ENCODE peak calls at places on chromosomes 5 and 9, in eight cellular contexts. One of them, this sample, is unnamed. For H3K4me1 and H3K27me3, the result is how much of the 10 kb centered on the place peaks cover.

GRCh38 chr5:73451218-73452130 is 2.9 kb upstream of the FOXD1 start:
- DNase-seq in lower lobe of right lung: peak
- DNase-seq in neuronal stem cell: no peak
- DNase-seq in SK-N-SH: peak
- DNase-seq in ovary: no peak
- DNase-seq in stomach: peak
- DNase-seq in heart right ventricle: peak
- DNase-seq in CD4-positive, alpha-beta memory T cell: peak
- DNase-seq in this sample: peak

GRCh38 chr9:77877976-77878375 is 153.6 kb downstream of the GNAQ start:
- DNase-seq in heart right ventricle: no peak
- DNase-seq in neuronal stem cell: no peak
- DNase-seq in ovary: no peak
- DNase-seq in stomach: no peak
- DNase-seq in lower lobe of right lung: no peak
- DNase-seq in CD4-positive, alpha-beta memory T cell: no peak
- DNase-seq in SK-N-SH: no peak
- DNase-seq in this sample: no peak

GRCh38 chr5:43036409-43036808 is 3.7 kb downstream of the ANXA2R start:
- DNase-seq in SK-N-SH: no peak
- DNase-seq in stomach: no peak
- DNase-seq in ovary: no peak
- DNase-seq in CD4-positive, alpha-beta memory T cell: no peak
- DNase-seq in neuronal stem cell: no peak
- DNase-seq in heart right ventricle: no peak
- DNase-seq in lower lobe of right lung: no peak
- DNase-seq in this sample: no peak

GRCh38 chr5:91311697-91312501 is 71.2 kb downstream of the ARRDC3 start:
- DNase-seq in lower lobe of right lung: peak
- DNase-seq in neuronal stem cell: no peak
- DNase-seq in ovary: peak
- DNase-seq in stomach: peak
- DNase-seq in SK-N-SH: peak
- DNase-seq in heart right ventricle: peak
- DNase-seq in CD4-positive, alpha-beta memory T cell: peak
- DNase-seq in this sample: peak

GRCh38 chr5:78005021-78005785 is 229.1 kb upstream of the TBCA start:
- DNase-seq in neuronal stem cell: no peak
- DNase-seq in lower lobe of right lung: no peak
- DNase-seq in CD4-positive, alpha-beta memory T cell: no peak
- DNase-seq in heart right ventricle: no peak
- DNase-seq in stomach: no peak
- DNase-seq in SK-N-SH: no peak
- DNase-seq in ovary: no peak
- DNase-seq in this sample: no peak

GRCh38 chr5:32583582-32584232 is 1.6 kb upstream of the SUB1 start:
- DNase-seq in neuronal stem cell: no peak
- DNase-seq in SK-N-SH: no peak
- DNase-seq in stomach: peak
- DNase-seq in ovary: no peak
- DNase-seq in lower lobe of right lung: no peak
- DNase-seq in heart right ventricle: no peak
- DNase-seq in CD4-positive, alpha-beta memory T cell: peak
- DNase-seq in this sample: no peak

GRCh38 chr5:6766558-6767191 is 53.4 kb downstream of the TENT4A start:
- DNase-seq in heart right ventricle: peak
- DNase-seq in lower lobe of right lung: peak
- DNase-seq in neuronal stem cell: no peak
- DNase-seq in SK-N-SH: peak
- DNase-seq in CD4-positive, alpha-beta memory T cell: no peak
- DNase-seq in stomach: peak
- DNase-seq in ovary: peak
- DNase-seq in this sample: no peak

GRCh38 chr5:66956439-66956838 is 240.2 kb downstream of the CD180 start:
- DNase-seq in CD4-positive, alpha-beta memory T cell: no peak
- DNase-seq in stomach: no peak
- DNase-seq in heart right ventricle: no peak
- DNase-seq in neuronal stem cell: no peak
- DNase-seq in SK-N-SH: no peak
- DNase-seq in lower lobe of right lung: no peak
- DNase-seq in ovary: no peak
- DNase-seq in this sample: no peak

GRCh38 chr9:89853161-89853560 is 248.3 kb downstream of the GADD45G start:
- DNase-seq in SK-N-SH: no peak
- DNase-seq in heart right ventricle: no peak
- DNase-seq in stomach: no peak
- DNase-seq in lower lobe of right lung: no peak
- DNase-seq in ovary: no peak
- DNase-seq in CD4-positive, alpha-beta memory T cell: no peak
- DNase-seq in neuronal stem cell: no peak
- DNase-seq in this sample: no peak

GRCh38 chr5:5239191-5239590 is 99.1 kb downstream of the ADAMTS16 start:
- DNase-seq in stomach: no peak
- DNase-seq in CD4-positive, alpha-beta memory T cell: no peak
- DNase-seq in lower lobe of right lung: no peak
- DNase-seq in ovary: no peak
- DNase-seq in SK-N-SH: no peak
- DNase-seq in neuronal stem cell: no peak
- DNase-seq in heart right ventricle: no peak
- DNase-seq in this sample: no peak

GRCh38 chr5:177107159-177107558 is 20.4 kb downstream of the FGFR4 start:
- DNase-seq in ovary: no peak
- DNase-seq in CD4-positive, alpha-beta memory T cell: no peak
- DNase-seq in neuronal stem cell: no peak
- DNase-seq in stomach: no peak
- DNase-seq in heart right ventricle: no peak
- DNase-seq in lower lobe of right lung: no peak
- DNase-seq in SK-N-SH: no peak
- DNase-seq in this sample: no peak

GRCh38 chr9:20446248-20446647 is 176.1 kb downstream of the MLLT3 start:
- DNase-seq in lower lobe of right lung: no peak
- DNase-seq in ovary: no peak
- DNase-seq in heart right ventricle: no peak
- DNase-seq in CD4-positive, alpha-beta memory T cell: no peak
- DNase-seq in SK-N-SH: no peak
- DNase-seq in neuronal stem cell: no peak
- DNase-seq in stomach: no peak
- DNase-seq in this sample: no peak

GRCh38 chr5:176732736-176733585 is 77.4 kb upstream of the UNC5A start:
- DNase-seq in SK-N-SH: peak
- DNase-seq in heart right ventricle: no peak
- DNase-seq in stomach: no peak
- DNase-seq in neuronal stem cell: no peak
- DNase-seq in lower lobe of right lung: peak
- DNase-seq in CD4-positive, alpha-beta memory T cell: no peak
- DNase-seq in ovary: no peak
- DNase-seq in this sample: no peak

GRCh38 chr5:151631941-151632340 is 40.8 kb upstream of the FAT2 start:
- DNase-seq in stomach: no peak
- DNase-seq in SK-N-SH: no peak
- DNase-seq in neuronal stem cell: no peak
- DNase-seq in lower lobe of right lung: no peak
- DNase-seq in heart right ventricle: no peak
- DNase-seq in CD4-positive, alpha-beta memory T cell: no peak
- DNase-seq in ovary: no peak
- DNase-seq in this sample: no peak

GRCh38 chr9:34382879-34383278 is 6.2 kb upstream of the MYORG start:
- DNase-seq in SK-N-SH: no peak
- DNase-seq in neuronal stem cell: no peak
- DNase-seq in heart right ventricle: no peak
- DNase-seq in stomach: no peak
- DNase-seq in ovary: no peak
- DNase-seq in CD4-positive, alpha-beta memory T cell: no peak
- DNase-seq in lower lobe of right lung: no peak
- DNase-seq in this sample: no peak

GRCh38 chr5:81191726-81192125 is 41.4 kb upstream of the CKMT2 start:
- DNase-seq in ovary: no peak
- DNase-seq in heart right ventricle: no peak
- DNase-seq in SK-N-SH: no peak
- DNase-seq in neuronal stem cell: no peak
- DNase-seq in lower lobe of right lung: no peak
- DNase-seq in stomach: no peak
- DNase-seq in CD4-positive, alpha-beta memory T cell: no peak
- DNase-seq in this sample: no peak

GRCh38 chr5:18483386-18483785 is 849.1 kb downstream of the TAF11L14 start:
- DNase-seq in heart right ventricle: no peak
- DNase-seq in ovary: no peak
- DNase-seq in lower lobe of right lung: no peak
- DNase-seq in neuronal stem cell: no peak
- DNase-seq in CD4-positive, alpha-beta memory T cell: no peak
- DNase-seq in stomach: no peak
- DNase-seq in SK-N-SH: no peak
- DNase-seq in this sample: no peak

GRCh38 chr5:135107101-135107500 is 73.1 kb upstream of the PITX1 start:
- DNase-seq in ovary: no peak
- DNase-seq in neuronal stem cell: no peak
- DNase-seq in stomach: no peak
- DNase-seq in heart right ventricle: no peak
- DNase-seq in CD4-positive, alpha-beta memory T cell: no peak
- DNase-seq in SK-N-SH: no peak
- DNase-seq in lower lobe of right lung: no peak
- DNase-seq in this sample: no peak

GRCh38 chr9:129888085-129888808 is 53.0 kb downstream of the USP20 start:
- DNase-seq in stomach: peak
- DNase-seq in neuronal stem cell: no peak
- DNase-seq in CD4-positive, alpha-beta memory T cell: peak
- DNase-seq in lower lobe of right lung: peak
- DNase-seq in ovary: no peak
- DNase-seq in SK-N-SH: no peak
- DNase-seq in heart right ventricle: peak
- DNase-seq in this sample: peak

DNA sequence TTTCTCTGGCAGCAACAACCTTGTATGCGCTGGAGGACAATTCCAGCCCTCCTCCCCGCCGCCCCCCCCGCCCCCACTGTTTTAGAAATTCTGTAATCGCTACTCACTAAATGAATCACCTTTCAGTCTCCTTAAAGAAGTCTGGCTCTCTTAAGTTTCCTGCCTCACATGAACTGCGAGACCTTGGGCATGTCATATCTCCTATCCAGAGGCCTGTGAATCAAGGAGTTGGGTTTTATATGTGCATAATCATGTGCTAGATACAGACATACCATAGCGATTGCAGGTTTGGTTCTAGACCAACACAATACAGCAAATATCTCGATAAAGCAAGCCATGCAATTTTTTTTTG is 332 bp upstream of the DMAC1 start:
- DNase-seq in heart right ventricle: no peak
- DNase-seq in ovary: no peak
- DNase-seq in neuronal stem cell: no peak
- DNase-seq in stomach: no peak
- DNase-seq in SK-N-SH: no peak
- DNase-seq in lower lobe of right lung: no peak
- DNase-seq in CD4-positive, alpha-beta memory T cell: peak
- DNase-seq in this sample: no peak
- H3K27ac ChIP-seq in heart right ventricle: peak
- H3K27ac ChIP-seq in ovary: no peak
- H3K27ac ChIP-seq in neuronal stem cell: no peak
- H3K27ac ChIP-seq in stomach: no peak
- H3K27ac ChIP-seq in SK-N-SH: no peak
- H3K27ac ChIP-seq in lower lobe of right lung: no peak
- H3K27ac ChIP-seq in CD4-positive, alpha-beta memory T cell: no peak
- H3K27ac ChIP-seq in this sample: peak

GRCh38 chr5:59260973-59261372 is 632.6 kb downstream of the PDE4D start:
- DNase-seq in neuronal stem cell: no peak
- DNase-seq in stomach: no peak
- DNase-seq in heart right ventricle: no peak
- DNase-seq in lower lobe of right lung: no peak
- DNase-seq in ovary: no peak
- DNase-seq in CD4-positive, alpha-beta memory T cell: no peak
- DNase-seq in SK-N-SH: no peak
- DNase-seq in this sample: no peak
- H3K4me1 ChIP-seq in neuronal stem cell: under half
- H3K4me1 ChIP-seq in stomach: half or more
- H3K4me1 ChIP-seq in heart right ventricle: half or more
- H3K4me1 ChIP-seq in lower lobe of right lung: under half
- H3K4me1 ChIP-seq in ovary: under half
- H3K4me1 ChIP-seq in CD4-positive, alpha-beta memory T cell: under half
- H3K4me1 ChIP-seq in SK-N-SH: under half
- H3K4me1 ChIP-seq in this sample: under half

GRCh38 chr5:31364881-31365636 is 166.8 kb downstream of the DROSHA start:
- DNase-seq in ovary: no peak
- DNase-seq in lower lobe of right lung: no peak
- DNase-seq in neuronal stem cell: no peak
- DNase-seq in CD4-positive, alpha-beta memory T cell: no peak
- DNase-seq in stomach: no peak
- DNase-seq in SK-N-SH: no peak
- DNase-seq in heart right ventricle: no peak
- DNase-seq in this sample: no peak
- H3K27me3 ChIP-seq in ovary: under half
- H3K27me3 ChIP-seq in lower lobe of right lung: under half
- H3K27me3 ChIP-seq in neuronal stem cell: under half
- H3K27me3 ChIP-seq in CD4-positive, alpha-beta memory T cell: under half
- H3K27me3 ChIP-seq in stomach: under half
- H3K27me3 ChIP-seq in SK-N-SH: under half
- H3K27me3 ChIP-seq in heart right ventricle: under half
- H3K27me3 ChIP-seq in this sample: under half

GRCh38 chr5:124631874-124632550 is 114.4 kb downstream of the ZNF608 start:
- DNase-seq in ovary: no peak
- DNase-seq in CD4-positive, alpha-beta memory T cell: no peak
- DNase-seq in stomach: no peak
- DNase-seq in neuronal stem cell: peak
- DNase-seq in lower lobe of right lung: no peak
- DNase-seq in SK-N-SH: no peak
- DNase-seq in heart right ventricle: no peak
- DNase-seq in this sample: no peak

GRCh38 chr5:124630767-124631704 is 115.4 kb downstream of the ZNF608 start:
- DNase-seq in SK-N-SH: no peak
- DNase-seq in CD4-positive, alpha-beta memory T cell: no peak
- DNase-seq in stomach: no peak
- DNase-seq in neuronal stem cell: no peak
- DNase-seq in lower lobe of right lung: no peak
- DNase-seq in heart right ventricle: no peak
- DNase-seq in ovary: no peak
- DNase-seq in this sample: no peak

GRCh38 chr5:124634820-124635323 is 111.6 kb downstream of the ZNF608 start:
- DNase-seq in CD4-positive, alpha-beta memory T cell: no peak
- DNase-seq in lower lobe of right lung: no peak
- DNase-seq in stomach: no peak
- DNase-seq in SK-N-SH: peak
- DNase-seq in ovary: no peak
- DNase-seq in neuronal stem cell: no peak
- DNase-seq in heart right ventricle: no peak
- DNase-seq in this sample: no peak

GRCh38 chr5:124634228-124634819 is 112.1 kb downstream of the ZNF608 start:
- DNase-seq in lower lobe of right lung: no peak
- DNase-seq in ovary: no peak
- DNase-seq in heart right ventricle: no peak
- DNase-seq in neuronal stem cell: no peak
- DNase-seq in CD4-positive, alpha-beta memory T cell: no peak
- DNase-seq in stomach: no peak
- DNase-seq in SK-N-SH: no peak
- DNase-seq in this sample: no peak

DNA sequence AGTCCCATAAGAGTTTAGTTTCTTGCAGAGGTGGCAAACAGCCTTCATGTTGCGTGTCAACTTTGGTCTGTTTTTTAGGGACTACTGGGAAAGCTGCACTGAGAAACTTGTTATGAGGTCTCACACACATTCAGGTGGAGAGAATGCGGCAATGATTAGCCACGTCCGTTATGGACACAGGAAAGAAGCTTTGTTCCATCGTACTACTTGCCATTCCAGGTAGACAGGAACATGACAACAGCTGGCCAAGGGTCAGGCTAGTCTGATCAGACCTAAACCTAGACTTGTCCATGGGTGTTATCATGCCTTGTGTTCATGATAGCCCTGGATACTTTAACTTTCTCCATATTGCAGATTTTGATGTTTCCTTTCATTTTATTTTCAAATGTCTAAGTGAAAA is 113.2 kb downstream of the ZNF608 start:
- DNase-seq in CD4-positive, alpha-beta memory T cell: no peak
- DNase-seq in heart right ventricle: no peak
- DNase-seq in SK-N-SH: no peak
- DNase-seq in neuronal stem cell: no peak
- DNase-seq in lower lobe of right lung: no peak
- DNase-seq in stomach: no peak
- DNase-seq in ovary: no peak
- DNase-seq in this sample: no peak
- H3K27ac ChIP-seq in CD4-positive, alpha-beta memory T cell: no peak
- H3K27ac ChIP-seq in heart right ventricle: no peak
- H3K27ac ChIP-seq in SK-N-SH: no peak
- H3K27ac ChIP-seq in neuronal stem cell: no peak
- H3K27ac ChIP-seq in lower lobe of right lung: no peak
- H3K27ac ChIP-seq in stomach: no peak
- H3K27ac ChIP-seq in ovary: no peak
- H3K27ac ChIP-seq in this sample: no peak

This sample was measured in CD8-positive, alpha-beta memory T cell.